ENCODE peak calls at places on chromosome 16, in ten cellular contexts. One of them, this sample, is unnamed.

GRCh38 chr16:8850279-8850885 is 18.4 kb downstream of the CARHSP1 start:
- DNase-seq in EH: peak
- DNase-seq in activated CD4-positive, alpha-beta T cell treated with anti-CD3 and anti-CD28 coated beads for 24 hours: no peak
- DNase-seq in RWPE1: peak
- DNase-seq in NCI-H1930: no peak
- DNase-seq in HEK293T: no peak
- DNase-seq in activated naive CD4-positive, alpha-beta T cell treated with anti-CD3 and anti-CD28 coated beads, Interleukin-2, amount 50 U/mL, for 72 hours: no peak
- DNase-seq in small intestine: no peak
- DNase-seq in EL: peak
- DNase-seq in GM12892: no peak
- DNase-seq in this sample: peak

GRCh38 chr16:84943620-84944019 is 67.7 kb downstream of the ZDHHC7 start:
- DNase-seq in HEK293T: no peak
- DNase-seq in EL: peak
- DNase-seq in NCI-H1930: no peak
- DNase-seq in small intestine: no peak
- DNase-seq in EH: peak
- DNase-seq in GM12892: no peak
- DNase-seq in activated CD4-positive, alpha-beta T cell treated with anti-CD3 and anti-CD28 coated beads for 24 hours: no peak
- DNase-seq in activated naive CD4-positive, alpha-beta T cell treated with anti-CD3 and anti-CD28 coated beads, Interleukin-2, amount 50 U/mL, for 72 hours: no peak
- DNase-seq in RWPE1: no peak
- DNase-seq in this sample: no peak

GRCh38 chr16:88561485-88562369 is 8.5 kb upstream of the ZC3H18 start:
- DNase-seq in EH: peak
- DNase-seq in small intestine: peak
- DNase-seq in NCI-H1930: peak
- DNase-seq in activated CD4-positive, alpha-beta T cell treated with anti-CD3 and anti-CD28 coated beads for 24 hours: no peak
- DNase-seq in RWPE1: peak
- DNase-seq in GM12892: no peak
- DNase-seq in activated naive CD4-positive, alpha-beta T cell treated with anti-CD3 and anti-CD28 coated beads, Interleukin-2, amount 50 U/mL, for 72 hours: peak
- DNase-seq in HEK293T: peak
- DNase-seq in EL: peak
- DNase-seq in this sample: peak

GRCh38 chr16:27318399-27319256 is 4.9 kb downstream of the IL4R start:
- DNase-seq in EL: no peak
- DNase-seq in RWPE1: peak
- DNase-seq in NCI-H1930: no peak
- DNase-seq in EH: no peak
- DNase-seq in small intestine: peak
- DNase-seq in activated naive CD4-positive, alpha-beta T cell treated with anti-CD3 and anti-CD28 coated beads, Interleukin-2, amount 50 U/mL, for 72 hours: peak
- DNase-seq in GM12892: no peak
- DNase-seq in HEK293T: no peak
- DNase-seq in activated CD4-positive, alpha-beta T cell treated with anti-CD3 and anti-CD28 coated beads for 24 hours: peak
- DNase-seq in this sample: no peak

GRCh38 chr16:24036614-24037013 is 200.8 kb downstream of the PRKCB start:
- DNase-seq in EL: peak
- DNase-seq in NCI-H1930: peak
- DNase-seq in activated CD4-positive, alpha-beta T cell treated with anti-CD3 and anti-CD28 coated beads for 24 hours: no peak
- DNase-seq in RWPE1: peak
- DNase-seq in small intestine: peak
- DNase-seq in GM12892: peak
- DNase-seq in HEK293T: peak
- DNase-seq in activated naive CD4-positive, alpha-beta T cell treated with anti-CD3 and anti-CD28 coated beads, Interleukin-2, amount 50 U/mL, for 72 hours: peak
- DNase-seq in EH: peak
- DNase-seq in this sample: peak

GRCh38 chr16:11618107-11618717 is 31.5 kb upstream of the LITAF start:
- DNase-seq in GM12892: no peak
- DNase-seq in HEK293T: no peak
- DNase-seq in EH: no peak
- DNase-seq in small intestine: no peak
- DNase-seq in activated naive CD4-positive, alpha-beta T cell treated with anti-CD3 and anti-CD28 coated beads, Interleukin-2, amount 50 U/mL, for 72 hours: no peak
- DNase-seq in NCI-H1930: no peak
- DNase-seq in RWPE1: no peak
- DNase-seq in EL: no peak
- DNase-seq in activated CD4-positive, alpha-beta T cell treated with anti-CD3 and anti-CD28 coated beads for 24 hours: no peak
- DNase-seq in this sample: no peak

GRCh38 chr16:27436921-27437650 is 35.1 kb downstream of the IL21R start:
- DNase-seq in GM12892: no peak
- DNase-seq in activated naive CD4-positive, alpha-beta T cell treated with anti-CD3 and anti-CD28 coated beads, Interleukin-2, amount 50 U/mL, for 72 hours: no peak
- DNase-seq in EL: no peak
- DNase-seq in activated CD4-positive, alpha-beta T cell treated with anti-CD3 and anti-CD28 coated beads for 24 hours: no peak
- DNase-seq in EH: no peak
- DNase-seq in RWPE1: no peak
- DNase-seq in HEK293T: no peak
- DNase-seq in NCI-H1930: no peak
- DNase-seq in small intestine: no peak
- DNase-seq in this sample: no peak

GRCh38 chr16:67283039-67283825 is 3.9 kb downstream of the PLEKHG4 start:
- DNase-seq in EH: peak
- DNase-seq in NCI-H1930: no peak
- DNase-seq in activated naive CD4-positive, alpha-beta T cell treated with anti-CD3 and anti-CD28 coated beads, Interleukin-2, amount 50 U/mL, for 72 hours: no peak
- DNase-seq in HEK293T: no peak
- DNase-seq in activated CD4-positive, alpha-beta T cell treated with anti-CD3 and anti-CD28 coated beads for 24 hours: no peak
- DNase-seq in GM12892: no peak
- DNase-seq in EL: peak
- DNase-seq in small intestine: no peak
- DNase-seq in RWPE1: no peak
- DNase-seq in this sample: no peak

GRCh38 chr16:57304169-57305061 is 19.9 kb upstream of the PLLP start:
- DNase-seq in GM12892: no peak
- DNase-seq in small intestine: peak
- DNase-seq in EL: peak
- DNase-seq in NCI-H1930: no peak
- DNase-seq in RWPE1: no peak
- DNase-seq in EH: peak
- DNase-seq in activated naive CD4-positive, alpha-beta T cell treated with anti-CD3 and anti-CD28 coated beads, Interleukin-2, amount 50 U/mL, for 72 hours: no peak
- DNase-seq in activated CD4-positive, alpha-beta T cell treated with anti-CD3 and anti-CD28 coated beads for 24 hours: no peak
- DNase-seq in HEK293T: no peak
- DNase-seq in this sample: no peak

GRCh38 chr16:3158498-3159314 is 23.9 kb downstream of the ZNF213 start:
- DNase-seq in GM12892: peak
- DNase-seq in EL: peak
- DNase-seq in HEK293T: peak
- DNase-seq in RWPE1: peak
- DNase-seq in activated naive CD4-positive, alpha-beta T cell treated with anti-CD3 and anti-CD28 coated beads, Interleukin-2, amount 50 U/mL, for 72 hours: peak
- DNase-seq in EH: peak
- DNase-seq in small intestine: peak
- DNase-seq in activated CD4-positive, alpha-beta T cell treated with anti-CD3 and anti-CD28 coated beads for 24 hours: peak
- DNase-seq in NCI-H1930: peak
- DNase-seq in this sample: peak